ENCODE peak calls at places on chromosomes 3 and 15, in five cellular contexts. B is NCI-H1105; P is WERI-Rb-1; X is activated naive CD8-positive, alpha-beta T cell treated with anti-CD3 and anti-CD28 coated beads, Interleukin-2, amount 50 U/mL, for 24 hours; D is ACHN. W is an unnamed sample.

GRCh38 chr3:11447584-11448200 is 175.5 kb downstream of the ATG7 start:
- DNase-seq in B (no peak), D (no peak), X (no peak), P (no peak), W (no peak)

GRCh38 chr15:63341898-63342297 is 39.7 kb downstream of the CA12 start:
- DNase-seq in D (no peak), X (no peak), P (no peak), B (no peak), W (no peak)

GRCh38 chr3:87436781-87437543 is 160.6 kb upstream of the POU1F1 start:
- DNase-seq in B (no peak), P (no peak), X (no peak), D (peak), W (no peak)

GRCh38 chr3:142211034-142211433 is 14.4 kb downstream of the GK5 start:
- DNase-seq in P (no peak), X (peak), D (no peak), B (peak), W (peak)

GRCh38 chr3:11651900-11652299 is 8.2 kb upstream of the VGLL4 start:
- DNase-seq in X (no peak), P (no peak), D (peak), B (no peak), W (peak)

GRCh38 chr3:138450704-138451424 is 16.4 kb downstream of the ESYT3 start:
- DNase-seq in D (no peak), B (no peak), P (peak), X (no peak), W (no peak)

GRCh38 chr3:157045238-157045860 is 114.6 kb downstream of the CCNL1 start:
- DNase-seq in P (no peak), B (no peak), X (no peak), D (no peak), W (no peak)

GRCh38 chr15:58760385-58761009 is 10.6 kb upstream of the MINDY2 start:
- DNase-seq in D (no peak), B (no peak), X (no peak), P (no peak), W (no peak)

GRCh38 chr15:41558400-41559238 is at the start of gene TYRO3:
- DNase-seq in P (peak), D (peak), B (no peak), X (peak), W (peak)

GRCh38 chr3:132347095-132347494 is 29.9 kb downstream of the ACP3 start:
- DNase-seq in B (peak), P (no peak), D (no peak), X (no peak), W (peak)

GRCh38 chr3:40103829-40104228 is 205.7 kb upstream of the EIF1B start:
- DNase-seq in X (no peak), D (no peak), P (no peak), B (no peak), W (no peak)

GRCh38 chr15:27273506-27273905 is 302.5 kb downstream of the GABRG3 start:
- DNase-seq in D (no peak), P (no peak), B (no peak), X (no peak), W (no peak)

GRCh38 chr3:45443459-45443858 is 55.1 kb downstream of the LARS2 start:
- DNase-seq in P (no peak), X (no peak), B (no peak), D (no peak), W (no peak)

GRCh38 chr3:152899306-152899705 is 64.4 kb downstream of the P2RY1 start:
- DNase-seq in D (no peak), X (no peak), P (no peak), B (peak), W (peak)

GRCh38 chr3:47022540-47023161 is 43.2 kb downstream of the NBEAL2 start:
- DNase-seq in B (no peak), D (no peak), P (no peak), X (no peak), W (peak)

GRCh38 chr3:190180268-190180667 is 59.6 kb upstream of the P3H2 start:
- DNase-seq in P (no peak), B (no peak), X (no peak), D (no peak), W (no peak)

GRCh38 chr3:86708908-86709307 is 282.0 kb downstream of the VGLL3 start:
- DNase-seq in X (no peak), P (no peak), B (no peak), D (no peak), W (no peak)

GRCh38 chr3:177574232-177574856 is 377.1 kb upstream of the TBL1XR1 start:
- DNase-seq in P (no peak), B (no peak), X (no peak), D (no peak), W (no peak)

GRCh38 chr3:134609821-134610454 is 40.9 kb downstream of the KY start:
- DNase-seq in B (no peak), P (no peak), X (no peak), D (no peak), W (no peak)

GRCh38 chr3:147305533-147306241 is 100.7 kb downstream of the ZIC4 start:
- DNase-seq in B (no peak), D (no peak), P (no peak), X (no peak), W (no peak)

GRCh38 chr3:184156522-184156955 is 1.4 kb downstream of the DVL3 start:
- DNase-seq in B (peak), P (peak), X (no peak), D (peak), W (peak)

GRCh38 chr15:31285772-31286261 is 40.8 kb upstream of the KLF13 start:
- DNase-seq in D (no peak), P (no peak), B (no peak), X (no peak), W (no peak)

GRCh38 chr3:26915208-26915607 is 292.6 kb downstream of the LRRC3B start:
- DNase-seq in P (no peak), D (no peak), B (no peak), X (no peak), W (no peak)

GRCh38 chr3:117725314-117725713 is 1015.7 kb downstream of the TUSC7 start:
- DNase-seq in D (no peak), X (no peak), B (no peak), P (no peak), W (no peak)

GRCh38 chr15:48602358-48603122 is 43.0 kb downstream of the FBN1 start:
- DNase-seq in X (no peak), P (no peak), D (no peak), B (no peak), W (no peak)

GRCh38 chr3:22960326-22960984 is 242.7 kb upstream of the UBE2E2 start:
- DNase-seq in D (peak), P (peak), B (peak), X (peak), W (peak)

GRCh38 chr3:38114052-38114874 is 22.7 kb downstream of the ACAA1 start:
- DNase-seq in D (no peak), X (no peak), B (no peak), P (no peak), W (no peak)

GRCh38 chr15:25497934-25498333 is 59.1 kb upstream of the UBE3A start:
- DNase-seq in B (no peak), X (no peak), D (no peak), P (no peak), W (no peak)

GRCh38 chr3:165378761-165379160 is 182.6 kb upstream of the SLITRK3 start:
- DNase-seq in X (no peak), B (no peak), P (no peak), D (no peak), W (no peak)

GRCh38 chr15:33094336-33094735 is 100.2 kb downstream of the FMN1 start:
- DNase-seq in B (no peak), P (no peak), D (no peak), X (no peak), W (peak)

GRCh38 chr3:176274161-176274560 is 923.1 kb downstream of the TBL1XR1 start:
- DNase-seq in D (no peak), X (no peak), P (no peak), B (peak), W (no peak)

W was measured in myocyte.